ENCODE peak calls at places on chromosomes 6 and 20, in ten cellular contexts. G, J, S, R, C, X, N, M, O and P are unnamed samples.

GRCh38 chr6:21383499-21384085 is 210.0 kb upstream of the SOX4 start:
- DNase-seq in S (no peak), G (no peak), R (no peak), N (no peak), O (no peak), J (no peak), M (no peak), C (no peak), X (no peak), P (no peak)

GRCh38 chr6:112122758-112123157 is 35.4 kb downstream of the FAM229B start:
- DNase-seq in M (no peak), J (no peak), X (no peak), C (no peak), R (no peak), O (no peak), N (no peak), S (no peak), G (no peak), P (no peak)

GRCh38 chr6:155093430-155093829 is 98.3 kb downstream of the TIAM2 start:
- DNase-seq in J (no peak), N (no peak), X (no peak), R (no peak), G (no peak), C (no peak), M (no peak), S (no peak), O (no peak), P (no peak)

GRCh38 chr6:31178143-31179041 is 7.9 kb upstream of the POU5F1 start:
- DNase-seq in G (no peak), R (no peak), C (no peak), S (no peak), N (no peak), X (no peak), M (no peak), J (no peak), O (no peak), P (no peak)

GRCh38 chr6:13615802-13616140 is 636 bp downstream of the NOL7 start:
- DNase-seq in M (no peak), G (no peak), S (peak; percentile 88), C (peak; percentile 65), N (peak; percentile 73), R (peak; percentile 53), O (peak; percentile 76), X (peak; percentile 35), J (peak; percentile 61), P (peak; percentile 64)

GRCh38 chr6:23505021-23505420 is 621.0 kb upstream of the NRSN1 start:
- DNase-seq in N (no peak), G (no peak), R (no peak), M (no peak), S (no peak), J (no peak), X (peak; percentile 77), C (no peak), O (no peak), P (no peak)

GRCh38 chr6:110340566-110340965 is 17.6 kb downstream of the METTL24 start:
- DNase-seq in G (no peak), N (no peak), S (no peak), C (no peak), R (no peak), X (no peak), J (no peak), M (no peak), O (no peak), P (no peak)

GRCh38 chr6:39608652-39609345 is 116.4 kb downstream of the KIF6 start:
- DNase-seq in C (no peak), J (no peak), O (no peak), G (no peak), R (no peak), M (no peak), N (no peak), X (no peak), S (no peak), P (no peak)

GRCh38 chr20:7579888-7580287 is 360.4 kb downstream of the HAO1 start:
- DNase-seq in J (no peak), N (no peak), C (no peak), M (no peak), O (no peak), S (no peak), X (no peak), R (no peak), G (no peak), P (no peak)

GRCh38 chr6:145842693-145843546 is 28.3 kb upstream of the FBXO30 start:
- DNase-seq in X (peak; percentile 44), O (no peak), S (no peak), R (no peak), M (no peak), C (no peak), N (no peak), J (no peak), G (no peak), P (no peak)

DNA sequence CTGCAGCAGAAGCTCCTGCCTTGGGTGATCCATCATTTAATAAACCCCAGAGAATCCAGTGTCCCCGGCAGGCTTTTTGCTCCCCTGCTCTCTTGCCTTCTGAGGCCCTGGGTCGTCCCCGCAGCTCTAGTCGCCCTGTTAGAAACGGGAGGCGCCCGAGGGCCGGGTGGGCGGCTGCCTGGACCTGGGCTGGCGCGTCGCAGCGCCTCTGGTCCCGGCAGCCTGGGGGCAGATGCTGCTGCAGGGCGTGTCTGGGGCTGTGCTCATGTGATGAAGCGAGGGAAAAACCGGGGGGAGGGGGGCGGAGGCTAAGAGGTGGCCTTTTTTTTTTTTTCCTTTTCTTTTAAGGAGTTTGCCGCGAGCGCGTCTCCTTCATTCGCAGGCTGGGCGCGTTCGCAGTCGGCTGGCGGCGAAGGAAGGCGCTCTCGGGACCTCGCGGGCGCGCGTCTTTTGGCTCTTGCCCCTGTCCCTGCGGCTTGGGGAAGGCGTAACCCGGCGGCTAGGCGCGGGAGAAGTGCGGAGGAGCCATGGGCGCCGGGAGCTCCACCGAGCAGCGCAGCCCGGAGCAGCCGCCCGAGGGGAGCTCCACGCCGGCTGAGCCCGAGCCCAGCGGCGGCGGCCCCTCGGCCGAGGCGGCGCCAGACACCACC is 394 bp downstream of the AKAP12 start:
- DNase-seq in X (peak; percentile 64), C (peak; percentile 59), M (peak; percentile 97), R (peak; percentile 82), G (peak; percentile 73), O (peak; percentile 97), J (peak; percentile 85), N (peak; percentile 94), S (peak; percentile 74), P (peak; percentile 82)
- TF ChIP-seq POLR2A in X (peak; percentile 74), C (peak; percentile 26), M (peak; percentile 21), R (no peak), G (peak; percentile 56), O (peak; percentile 85), J (peak; percentile 68), N (peak; percentile 27), S (no peak), P (no peak)

GRCh38 chr20:40562031-40562430 is 127.0 kb downstream of the MAFB start:
- DNase-seq in C (peak; percentile 38), J (no peak), M (no peak), S (no peak), O (no peak), R (no peak), N (no peak), X (no peak), G (peak; percentile 19), P (no peak)

GRCh38 chr20:40563296-40563950 is 125.6 kb downstream of the MAFB start:
- DNase-seq in O (no peak), N (peak; percentile 43), R (no peak), C (peak; percentile 54), M (no peak), X (no peak), G (peak; percentile 64), J (no peak), S (no peak), P (peak; percentile 87)

GRCh38 chr20:40568200-40568599 is 120.8 kb downstream of the MAFB start:
- DNase-seq in M (no peak), J (no peak), C (no peak), S (no peak), O (no peak), R (no peak), X (no peak), N (no peak), G (no peak), P (peak; percentile 21)

GRCh38 chr20:40564997-40565680 is 123.9 kb downstream of the MAFB start:
- DNase-seq in N (no peak), J (no peak), M (no peak), S (no peak), G (peak; percentile 38), X (peak; percentile 51), R (no peak), C (peak; percentile 44), O (no peak), P (no peak)

GRCh38 chr20:40565681-40566040 is 123.4 kb downstream of the MAFB start:
- DNase-seq in X (no peak), R (no peak), M (no peak), S (no peak), O (no peak), J (no peak), N (no peak), G (no peak), C (no peak), P (no peak)
- H3K27ac ChIP-seq in X (no peak overlapping the region), R (no peak overlapping the region), M (no peak overlapping the region), S (no peak overlapping the region), O (no peak overlapping the region), J (no peak overlapping the region), N (no peak overlapping the region), G (peak overlapping the region; percentile 23), C (no peak overlapping the region), P (no peak overlapping the region)

DNA sequence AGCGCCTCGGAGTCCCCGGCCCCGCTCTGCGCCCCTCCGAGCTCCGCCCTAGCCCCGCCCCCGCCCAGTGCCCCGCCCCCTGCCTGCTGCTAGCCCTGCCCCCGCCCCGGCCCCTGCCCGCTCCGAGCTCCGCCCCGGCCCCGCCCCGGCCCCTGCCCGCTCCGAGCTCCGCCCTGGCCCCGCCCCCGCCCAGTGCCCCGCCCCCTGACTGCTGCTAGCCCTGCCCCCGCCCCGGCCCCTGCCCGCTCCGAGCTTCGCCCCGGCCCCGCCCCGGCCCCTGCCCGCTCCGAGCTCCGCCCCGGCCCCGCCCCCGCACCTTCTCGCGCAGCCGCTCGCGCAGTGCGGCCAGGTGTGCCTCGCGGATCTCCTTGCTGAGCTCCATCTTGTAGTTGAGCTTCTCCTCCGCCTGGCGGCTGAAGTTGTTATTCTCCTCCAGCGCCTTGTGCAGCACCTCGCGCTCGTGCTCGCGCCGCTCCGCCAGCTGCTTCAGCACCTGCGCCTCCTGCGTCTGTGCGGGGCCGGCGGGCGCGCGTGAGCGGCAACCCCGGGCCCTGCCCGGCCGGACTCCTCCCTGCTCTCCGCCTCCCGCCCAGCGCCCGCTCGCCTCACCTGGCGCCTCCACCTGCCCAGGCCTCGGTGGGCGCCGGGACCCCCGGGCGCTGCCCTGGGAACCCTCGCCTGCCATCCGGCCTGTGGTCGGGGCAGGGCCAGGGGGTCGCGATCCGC is 11.3 kb downstream of the STMN3 start:
- DNase-seq in M (peak; percentile 98), N (peak; percentile 89), R (peak; percentile 90), X (peak; percentile 62), O (peak; percentile 91), C (peak; percentile 90), G (peak; percentile 89), S (peak; percentile 99), J (peak; percentile 95), P (peak; percentile 96)
- TF ChIP-seq POLR2A in M (no peak), N (no peak), R (no peak), X (no peak), O (no peak), C (no peak), G (peak; percentile 26), S (no peak), J (no peak), P (no peak)

DNA sequence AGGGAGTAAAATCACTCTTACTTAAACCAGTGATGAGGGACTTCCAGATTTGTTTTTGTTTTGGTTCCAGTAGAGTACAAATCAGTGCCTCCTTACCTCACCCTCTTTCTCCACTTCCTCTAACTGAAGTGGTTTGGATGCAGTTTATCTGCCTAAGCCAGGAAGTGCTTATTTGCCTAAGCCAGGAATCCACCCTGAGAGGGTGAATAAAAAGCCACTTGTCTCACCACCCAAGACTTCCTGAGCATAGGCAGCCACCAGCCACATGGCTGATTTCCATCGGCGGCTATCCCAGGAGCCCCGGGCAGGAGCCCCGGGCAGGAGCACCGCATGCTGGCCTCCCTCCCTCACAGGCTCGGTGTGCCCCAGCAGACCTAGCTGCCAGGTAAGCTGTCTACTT is 12.0 kb downstream of the LRP11 start:
- DNase-seq in C (no peak), J (no peak), S (no peak), R (no peak), M (no peak), G (no peak), O (no peak), X (peak; percentile 62), N (no peak), P (peak; percentile 76)
- H3K27ac ChIP-seq in C (no peak overlapping the region), J (no peak overlapping the region), S (no peak overlapping the region), R (peak overlapping the region; percentile 15), M (no peak overlapping the region), G (peak overlapping the region; percentile 31), O (no peak overlapping the region), X (peak overlapping the region; percentile 48), N (no peak overlapping the region), P (peak overlapping the region; percentile 28)